ENCODE peak calls at places on chromosome 11, in five cellular contexts. X, W, Q, B and G are unnamed samples.

GRCh38 chr11:34052608-34053160 is 1.2 kb downstream of the CAPRIN1 start:
- DNase-seq in X (peak), W (peak), Q (no peak), B (no peak), G (no peak)

GRCh38 chr11:72773291-72773690 is 20.6 kb downstream of the STARD10 start:
- DNase-seq in X (peak), W (no peak), Q (peak), B (no peak), G (peak)

GRCh38 chr11:130677486-130678153 is 229.2 kb downstream of the ADAMTS15 start:
- DNase-seq in X (peak), W (no peak), Q (peak), B (no peak), G (peak)

GRCh38 chr11:11514246-11514645 is 107.6 kb downstream of the GALNT18 start:
- DNase-seq in X (no peak), W (no peak), Q (no peak), B (no peak), G (no peak)

GRCh38 chr11:121444508-121444907 is 7.6 kb upstream of the SORL1 start:
- DNase-seq in X (no peak), W (no peak), Q (no peak), B (no peak), G (no peak)

GRCh38 chr11:116240661-116241060 is 532.1 kb downstream of the BUD13 start:
- DNase-seq in X (no peak), W (no peak), Q (no peak), B (no peak), G (no peak)

GRCh38 chr11:1717745-1718144 is 20.8 kb downstream of the KRTAP5-6 start:
- DNase-seq in X (no peak), W (no peak), Q (no peak), B (no peak), G (no peak)

GRCh38 chr11:95364324-95365295 is 133.6 kb upstream of the SESN3 start:
- DNase-seq in X (peak), W (no peak), Q (peak), B (no peak), G (no peak)

GRCh38 chr11:93248602-93249001 is 50.8 kb upstream of the SLC36A4 start:
- DNase-seq in X (peak), W (no peak), Q (no peak), B (no peak), G (no peak)

GRCh38 chr11:74330065-74330858 is 18.8 kb upstream of the P4HA3 start:
- DNase-seq in X (peak), W (no peak), Q (peak), B (no peak), G (peak)

GRCh38 chr11:10456519-10456918 is 1.5 kb downstream of the AMPD3 start:
- DNase-seq in X (no peak), W (no peak), Q (no peak), B (no peak), G (no peak)

GRCh38 chr11:90468923-90469322 is 246.1 kb upstream of the CHORDC1 start:
- DNase-seq in X (no peak), W (no peak), Q (peak), B (no peak), G (no peak)

GRCh38 chr11:65448418-65449196 is 26.0 kb downstream of the NEAT1 start:
- DNase-seq in X (peak), W (no peak), Q (peak), B (no peak), G (no peak)

GRCh38 chr11:75214411-75214821 is 26.2 kb upstream of the TPBGL start:
- DNase-seq in X (peak), W (peak), Q (peak), B (peak), G (peak)

GRCh38 chr11:120182790-120183491 is 27.9 kb upstream of the OAF start:
- DNase-seq in X (peak), W (no peak), Q (no peak), B (peak), G (no peak)

GRCh38 chr11:130448416-130449068 is at the start of gene ADAMTS15:
- DNase-seq in X (peak), W (peak), Q (peak), B (peak), G (peak)

GRCh38 chr11:35035894-35036408 is 103.0 kb upstream of the CD44 start:
- DNase-seq in X (peak), W (no peak), Q (peak), B (no peak), G (peak)

GRCh38 chr11:42344204-42344792 is 884.8 kb upstream of the LRRC4C start:
- DNase-seq in X (no peak), W (no peak), Q (no peak), B (no peak), G (no peak)

GRCh38 chr11:120655589-120655988 is 144.0 kb downstream of the GRIK4 start:
- DNase-seq in X (no peak), W (no peak), Q (no peak), B (no peak), G (no peak)

GRCh38 chr11:7449841-7450214 is 35.5 kb upstream of the OLFML1 start:
- DNase-seq in X (no peak), W (no peak), Q (no peak), B (no peak), G (peak)

GRCh38 chr11:1486054-1486825 is at the start of gene MOB2:
- DNase-seq in X (no peak), W (no peak), Q (no peak), B (no peak), G (no peak)

GRCh38 chr11:114060402-114061052 is 1.0 kb downstream of the ZBTB16 start:
- DNase-seq in X (no peak), W (no peak), Q (peak), B (peak), G (peak)

GRCh38 chr11:70423523-70424505 is 25.5 kb downstream of the CTTN start:
- DNase-seq in X (peak), W (peak), Q (peak), B (no peak), G (peak)

GRCh38 chr11:36033936-36034335 is 90.1 kb downstream of the LDLRAD3 start:
- DNase-seq in X (no peak), W (no peak), Q (no peak), B (no peak), G (no peak)

GRCh38 chr11:99069831-99070444 is 49.2 kb downstream of the CNTN5 start:
- DNase-seq in X (peak), W (no peak), Q (peak), B (peak), G (no peak)

GRCh38 chr11:109644158-109644557 is 222.2 kb downstream of the C11orf87 start:
- DNase-seq in X (no peak), W (no peak), Q (peak), B (no peak), G (peak)

GRCh38 chr11:17498475-17498874 is 21.8 kb upstream of the ABCC8 start:
- DNase-seq in X (peak), W (no peak), Q (no peak), B (no peak), G (peak)

GRCh38 chr11:124678416-124678815 is 4.7 kb downstream of the SPA17 start:
- DNase-seq in X (no peak), W (no peak), Q (no peak), B (no peak), G (no peak)

GRCh38 chr11:47908198-47908597 is 60.0 kb upstream of the NUP160 start:
- DNase-seq in X (no peak), W (no peak), Q (no peak), B (no peak), G (no peak)

GRCh38 chr11:2781413-2782274 is 81.8 kb upstream of the KCNQ1OT1 start:
- DNase-seq in X (no peak), W (no peak), Q (peak), B (peak), G (no peak)

GRCh38 chr11:17887779-17888178 is 125.1 kb downstream of the SERGEF start:
- DNase-seq in X (no peak), W (no peak), Q (no peak), B (no peak), G (no peak)

GRCh38 chr11:19398772-19399542 is 158.2 kb upstream of the E2F8 start:
- DNase-seq in X (peak), W (no peak), Q (peak), B (no peak), G (peak)